ENCODE peak calls at places on chromosomes 3 and 15, in four cellular contexts. T is H1, J is sigmoid colon, A is HCT116. O is an unnamed sample.

GRCh38 chr15:85463273-85463937 is 83.0 kb downstream of the AKAP13 start:
- DNase-seq in T (no peak), J (no peak), A (no peak), O (no peak)

GRCh38 chr3:62647711-62648110 is 227.5 kb downstream of the CADPS start:
- DNase-seq in T (no peak), J (no peak), A (no peak), O (no peak)

GRCh38 chr3:170634663-170635096 is 48.8 kb upstream of the SLC7A14 start:
- DNase-seq in T (no peak), J (no peak), A (no peak), O (no peak)

GRCh38 chr15:91908401-91908800 is 54.9 kb downstream of the SLCO3A1 start:
- DNase-seq in T (no peak), J (no peak), A (no peak), O (no peak)

GRCh38 chr3:187497037-187497436 is 128.9 kb downstream of the RTP4 start:
- DNase-seq in T (no peak), J (no peak), A (no peak), O (no peak)

GRCh38 chr3:113695426-113695817 is 1.0 kb downstream of the USF3 start:
- DNase-seq in T (no peak), J (no peak), A (no peak), O (no peak)

GRCh38 chr15:68383161-68384074 is 48.5 kb downstream of the ITGA11 start:
- DNase-seq in T (peak; percentile 55), J (peak; percentile 29), A (peak; percentile 36), O (no peak)

GRCh38 chr3:77939726-77940125 is 899.8 kb downstream of the ROBO2 start:
- DNase-seq in T (no peak), J (no peak), A (no peak), O (no peak)

GRCh38 chr3:69647710-69648109 is 91.6 kb upstream of the MITF start:
- DNase-seq in T (no peak), J (no peak), A (no peak), O (no peak)

GRCh38 chr3:13427662-13428603 is 7.8 kb upstream of the NUP210 start:
- DNase-seq in T (no peak), J (no peak), A (no peak), O (no peak)

GRCh38 chr15:90826886-90827435 is 41.4 kb upstream of the FURIN start:
- DNase-seq in T (no peak), J (no peak), A (no peak), O (no peak)

GRCh38 chr3:144107923-144108322 is 136.3 kb downstream of the DIPK2A start:
- DNase-seq in T (no peak), J (no peak), A (no peak), O (no peak)

GRCh38 chr3:3137526-3137925 is 10.8 kb downstream of the TRNT1 start:
- DNase-seq in T (no peak), J (no peak), A (no peak), O (no peak)

GRCh38 chr3:177746259-177747021 is 549.2 kb upstream of the TBL1XR1 start:
- DNase-seq in T (no peak), J (no peak), A (no peak), O (no peak)

GRCh38 chr3:110821586-110821985 is 250.0 kb upstream of the NECTIN3 start:
- DNase-seq in T (no peak), J (no peak), A (no peak), O (no peak)

GRCh38 chr3:12143949-12144504 is 14.7 kb downstream of the TIMP4 start:
- DNase-seq in T (no peak), J (peak; percentile 87), A (no peak), O (peak; percentile 87)

GRCh38 chr3:50155891-50156290 is 767 bp downstream of the SEMA3F start:
- DNase-seq in T (peak; percentile 68), J (no peak), A (no peak), O (no peak)

GRCh38 chr3:39934696-39935095 is 125.3 kb downstream of the MYRIP start:
- DNase-seq in T (no peak), J (no peak), A (no peak), O (no peak)

GRCh38 chr15:101004500-101004899 is 85.3 kb downstream of the LRRK1 start:
- DNase-seq in T (peak; percentile 33), J (peak; percentile 38), A (no peak), O (no peak)

GRCh38 chr3:133943639-133944131 is 48.0 kb upstream of the RAB6B start:
- DNase-seq in T (no peak), J (peak; percentile 56), A (peak; percentile 85), O (no peak)

GRCh38 chr3:195897081-195897852 is 11.1 kb downstream of the TNK2 start:
- DNase-seq in T (no peak), J (peak; percentile 77), A (no peak), O (no peak)

GRCh38 chr15:101525087-101525669 is 35.7 kb upstream of the PCSK6 start:
- DNase-seq in T (peak; percentile 20), J (no peak), A (no peak), O (no peak)

GRCh38 chr3:174862101-174862500 is 3.0 kb downstream of the NAALADL2 start:
- DNase-seq in T (peak; percentile 52), J (no peak), A (peak; percentile 51), O (peak; percentile 53)

GRCh38 chr3:120684896-120685295 is 2.9 kb upstream of the HGD start:
- DNase-seq in T (no peak), J (no peak), A (no peak), O (no peak)

GRCh38 chr3:112759681-112760080 is 87.0 kb downstream of the CD200R1L start:
- DNase-seq in T (no peak), J (no peak), A (no peak), O (no peak)

GRCh38 chr3:161266731-161267150 is 45.6 kb downstream of the NMD3 start:
- DNase-seq in T (no peak), J (no peak), A (no peak), O (no peak)

GRCh38 chr3:51297333-51297732 is 87.8 kb upstream of the MANF start:
- DNase-seq in T (no peak), J (no peak), A (no peak), O (no peak)

GRCh38 chr3:127452321-127452821 is 138.2 kb downstream of the TPRA1 start:
- DNase-seq in T (no peak), J (peak; percentile 36), A (no peak), O (no peak)

GRCh38 chr3:144643778-144644191 is 672.2 kb downstream of the DIPK2A start:
- DNase-seq in T (no peak), J (no peak), A (no peak), O (no peak)

GRCh38 chr3:157128771-157129671 is 30.9 kb downstream of the CCNL1 start:
- DNase-seq in T (no peak), J (no peak), A (peak; percentile 22), O (peak; percentile 74)

GRCh38 chr3:187746479-187747335 is 1.4 kb upstream of the BCL6 start:
- DNase-seq in T (no peak), J (no peak), A (no peak), O (no peak)

GRCh38 chr3:48927928-48928327 is 9.3 kb downstream of the ARIH2 start:
- DNase-seq in T (no peak), J (no peak), A (no peak), O (no peak)

GRCh38 chr3:147940846-147941245 is 531.7 kb downstream of the ZIC1 start:
- DNase-seq in T (no peak), J (no peak), A (no peak), O (no peak)

GRCh38 chr3:155262295-155262694 is 31.2 kb downstream of the STRIT1 start:
- DNase-seq in T (no peak), J (no peak), A (no peak), O (no peak)

GRCh38 chr3:184298759-184299487 is at the start of gene PSMD2:
- DNase-seq in T (peak; percentile 94), J (peak; percentile 99), A (peak; percentile 89), O (peak; percentile 96)
- TF ChIP-seq POLR2A in T (peak; percentile 80), J (peak; percentile 69), A (peak; percentile 66), O (peak; percentile 33)

DNA sequence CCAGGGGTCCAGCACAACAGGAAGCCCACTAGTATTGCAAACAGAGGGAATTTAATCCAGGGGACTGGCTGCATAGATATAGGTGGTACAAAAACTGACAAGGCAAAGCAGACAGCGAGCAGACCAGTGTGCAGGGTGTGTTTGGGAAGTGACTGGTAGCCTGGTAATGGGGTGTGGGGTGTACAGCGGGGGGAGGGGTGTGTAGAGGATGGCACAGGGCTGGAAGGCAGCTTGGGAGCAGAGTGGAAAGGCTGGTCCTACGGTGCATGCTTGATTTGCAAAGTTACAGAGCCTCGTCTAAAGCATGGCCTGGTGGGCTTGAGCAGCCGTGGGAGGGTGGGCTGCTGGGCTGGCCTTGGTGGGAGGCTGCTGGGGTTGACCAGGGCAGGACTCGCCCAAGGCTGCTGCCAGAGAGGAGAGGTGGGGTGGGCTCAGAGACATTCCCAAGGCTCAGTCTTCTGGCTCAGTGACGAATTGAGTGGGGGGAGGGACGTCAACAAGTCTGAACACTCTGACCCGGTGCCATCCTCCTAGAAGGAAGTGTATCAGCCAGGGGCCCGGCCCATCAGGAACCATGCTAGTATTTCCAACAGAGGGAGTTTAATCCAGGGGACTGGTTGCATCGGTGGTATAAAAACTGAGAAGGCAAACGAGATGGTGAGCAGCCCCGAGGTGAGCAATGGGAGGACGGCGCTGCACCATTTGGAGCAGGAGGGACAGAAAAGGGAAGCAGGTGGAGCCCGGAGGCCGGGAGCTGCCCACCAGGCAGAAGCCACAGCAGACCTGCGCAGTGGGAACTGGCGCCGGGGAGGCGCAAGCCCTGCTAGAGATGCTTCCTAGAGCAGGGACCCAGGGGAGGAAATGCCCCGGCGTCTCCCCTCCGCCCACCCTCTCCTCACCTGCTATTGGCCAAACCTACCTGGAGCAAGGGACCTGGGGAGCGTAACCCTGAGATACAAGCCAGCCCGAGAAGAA is 29.2 kb downstream of the CPN2 start:
- DNase-seq in T (no peak), J (no peak), A (peak; percentile 56), O (no peak)
- TF ChIP-seq POLR2AphosphoS5 in T (no peak), J (no peak), A (no peak), O (no peak)

DNA sequence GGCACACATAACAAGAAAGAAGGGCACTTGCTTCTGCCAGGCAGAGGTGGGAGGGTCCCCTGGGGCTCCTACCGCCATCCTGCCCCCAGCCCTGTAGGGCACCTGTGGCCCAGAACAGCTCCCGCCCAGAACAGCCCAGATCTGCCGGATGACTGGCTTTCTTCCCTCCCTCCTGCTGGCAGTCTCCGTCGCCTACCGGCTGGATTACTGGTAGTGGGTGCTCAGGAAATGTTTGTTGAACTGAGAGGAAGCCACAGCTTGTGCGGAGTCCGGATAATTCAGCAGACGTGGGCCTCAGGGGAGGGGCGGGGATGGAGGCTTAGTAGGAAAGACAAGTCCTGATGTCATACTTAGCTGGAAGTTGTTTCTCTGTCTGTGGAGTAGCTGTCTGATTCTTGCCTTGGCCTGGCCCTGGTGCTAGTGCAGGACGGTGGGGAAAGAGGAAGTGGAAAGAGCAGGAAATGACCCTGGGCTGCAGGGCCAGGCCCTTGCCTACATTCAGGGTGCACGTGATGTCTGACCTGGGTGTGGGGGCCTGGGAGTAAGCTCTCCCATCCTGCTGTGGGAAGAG is 6.7 kb downstream of the CCDC9B start:
- DNase-seq in T (no peak), J (peak; percentile 88), A (no peak), O (no peak)
- TF ChIP-seq POLR2A in T (no peak), J (no peak), A (no peak), O (no peak)

DNA sequence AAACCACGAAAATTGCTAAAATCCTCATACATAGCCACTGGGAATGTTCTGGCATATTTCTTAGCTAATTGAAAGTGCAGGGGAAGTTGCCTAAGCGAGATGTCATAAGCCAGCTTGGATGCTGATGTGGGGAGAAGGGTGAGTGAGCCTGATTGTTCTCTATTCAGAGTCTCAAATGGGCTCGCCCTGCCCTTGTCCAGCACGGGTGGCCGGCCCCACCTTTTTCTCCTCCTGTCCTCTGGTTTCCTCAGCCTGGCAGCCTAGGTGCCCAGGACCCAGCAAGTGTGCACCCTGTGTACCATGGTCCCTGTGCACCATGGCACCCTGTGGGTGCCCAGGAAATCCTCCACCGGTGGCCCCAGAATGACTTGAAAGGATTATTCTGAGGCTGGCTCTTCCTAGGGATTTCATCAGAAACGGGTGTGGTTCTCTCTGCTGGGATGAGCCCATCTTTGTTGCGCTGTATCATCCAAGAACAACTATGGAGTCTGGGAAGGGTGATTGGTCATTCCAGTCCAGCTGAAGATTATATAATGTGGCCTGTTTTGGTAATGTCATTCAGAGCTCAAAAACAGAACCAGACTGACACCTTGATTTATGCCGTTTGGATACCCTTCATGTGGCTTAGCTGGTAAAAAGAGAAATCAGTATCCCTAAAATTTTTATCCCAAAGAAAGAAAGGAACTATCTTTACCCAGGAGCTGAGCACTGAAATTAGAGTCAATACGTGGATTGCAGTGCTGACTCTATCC is 150.8 kb upstream of the BHLHE40 start:
- DNase-seq in T (no peak), J (no peak), A (no peak), O (no peak)
- TF ChIP-seq POLR2AphosphoS5 in T (no peak), J (peak; percentile 36), A (no peak), O (no peak)

O was measured in breast epithelium.